ENCODE peak calls at places on chromosomes 13 and 19, in six cellular contexts. D is mammary epithelial cell, F is astrocyte, B is endodermal cell, U is colonic mucosa, T is psoas muscle. N is an unnamed sample. For H3K27me3, the result is how much of the 10 kb centered on the place peaks cover.

GRCh38 chr13:104683789-104684188 is 1617.6 kb upstream of the SLC10A2 start:
- DNase-seq in B (no peak), D (no peak), F (no peak), T (no peak), U (no peak), N (no peak)

GRCh38 chr13:98761979-98762616 is 9.6 kb upstream of the SLC15A1 start:
- DNase-seq in U (no peak), B (no peak), T (no peak), D (no peak), F (no peak), N (no peak)

GRCh38 chr13:114071441-114071840 is 61.0 kb downstream of the RASA3 start:
- DNase-seq in D (no peak), U (no peak), T (no peak), F (no peak), B (no peak), N (no peak)

GRCh38 chr13:67094952-67095351 is 135.2 kb downstream of the PCDH9 start:
- DNase-seq in T (no peak), U (no peak), D (no peak), B (no peak), F (peak), N (no peak)

GRCh38 chr19:29364999-29365398 is 152.0 kb upstream of the UQCRFS1 start:
- DNase-seq in F (no peak), T (no peak), D (no peak), B (no peak), U (no peak), N (no peak)

GRCh38 chr13:99980201-99981114 is 1.1 kb upstream of the ZIC2 start:
- DNase-seq in F (peak), U (peak), D (peak), T (peak), B (peak), N (peak)

GRCh38 chr13:114202581-114202980 is 23.5 kb downstream of the CFAP97D2 start:
- DNase-seq in F (no peak), T (no peak), U (no peak), B (no peak), D (no peak), N (no peak)

GRCh38 chr13:112481458-112481857 is 105.3 kb downstream of the SPACA7 start:
- DNase-seq in T (no peak), U (no peak), F (peak), D (no peak), B (no peak), N (no peak)

GRCh38 chr19:41990615-41991014 is 3.4 kb downstream of the ATP1A3 start:
- DNase-seq in B (no peak), F (no peak), T (no peak), D (no peak), U (no peak), N (no peak)

GRCh38 chr13:66585669-66586203 is 644.4 kb downstream of the PCDH9 start:
- DNase-seq in D (no peak), B (no peak), F (peak), T (no peak), U (no peak), N (no peak)

GRCh38 chr13:78875792-78876580 is 217.0 kb upstream of the OBI1 start:
- DNase-seq in B (peak), U (no peak), T (no peak), F (no peak), D (no peak), N (no peak)

GRCh38 chr13:106533940-106534843 is 1.3 kb downstream of the EFNB2 start:
- DNase-seq in U (peak), B (peak), F (peak), D (peak), T (peak), N (peak)

GRCh38 chr13:84651288-84651687 is 769.0 kb upstream of the SLITRK1 start:
- DNase-seq in B (no peak), T (no peak), D (peak), U (no peak), F (peak), N (no peak)

GRCh38 chr19:56840452-56841193 is at the start of the genes PEG3 and ZIM2:
- DNase-seq in U (peak), B (no peak), T (peak), F (no peak), D (no peak), N (peak)

GRCh38 chr13:101181076-101181685 is 235.1 kb downstream of the NALCN start:
- DNase-seq in D (peak), T (no peak), U (no peak), F (peak), B (no peak), N (no peak)

GRCh38 chr19:48724796-48725753 is 5.5 kb upstream of the MAMSTR start:
- DNase-seq in U (peak), D (peak), F (peak), B (peak), T (peak), N (peak)

GRCh38 chr13:36712785-36713184 is 39.0 kb downstream of the SERTM1 start:
- DNase-seq in D (peak), T (no peak), F (peak), B (no peak), U (no peak), N (peak)

GRCh38 chr13:102878491-102878890 is 32.7 kb downstream of the ERCC5 start:
- DNase-seq in F (peak), B (no peak), U (no peak), D (no peak), T (no peak), N (no peak)

GRCh38 chr19:50203281-50204080 is at the start of gene MYH14:
- DNase-seq in B (peak), F (no peak), D (no peak), T (peak), U (peak), N (peak)

GRCh38 chr19:10713317-10713716 is 4.6 kb upstream of the DNM2 start:
- DNase-seq in T (no peak), D (no peak), F (no peak), B (no peak), U (peak), N (no peak)

GRCh38 chr19:30664358-30665058 is 292.3 kb downstream of the ZNF536 start:
- DNase-seq in B (peak), F (no peak), T (no peak), D (peak), U (no peak), N (peak)

GRCh38 chr13:21230516-21230915 is 54.1 kb downstream of the MRPL57 start:
- DNase-seq in U (no peak), T (no peak), F (no peak), D (no peak), B (no peak), N (no peak)

GRCh38 chr19:7417671-7418324 is 69.1 kb downstream of the ARHGEF18 start:
- DNase-seq in F (peak), U (no peak), B (no peak), D (no peak), T (no peak), N (no peak)

GRCh38 chr13:41019027-41019487 is at the start of gene ELF1:
- DNase-seq in B (no peak), U (peak), T (no peak), D (peak), F (peak), N (peak)

GRCh38 chr19:3243851-3244700 is 19.6 kb downstream of the CELF5 start:
- DNase-seq in F (peak), D (peak), B (peak), T (no peak), U (peak), N (peak)

GRCh38 chr13:52345048-52345447 is 60.9 kb downstream of the THSD1 start:
- DNase-seq in D (peak), T (no peak), F (peak), U (no peak), B (no peak), N (no peak)

GRCh38 chr19:45595814-45596213 is 6.2 kb downstream of the GPR4 start:
- DNase-seq in B (no peak), D (no peak), U (no peak), F (no peak), T (no peak), N (no peak)

GRCh38 chr19:3492919-3493318 is 7.6 kb downstream of the DOHH start:
- DNase-seq in T (no peak), B (no peak), U (no peak), F (no peak), D (no peak), N (no peak)

GRCh38 chr13:72221276-72221962 is 354.4 kb upstream of the DACH1 start:
- DNase-seq in B (peak), T (no peak), U (peak), F (no peak), D (peak), N (peak)

GRCh38 chr13:77136902-77137420 is 110.0 kb upstream of the FBXL3 start:
- DNase-seq in B (no peak), T (no peak), F (peak), U (no peak), D (peak), N (no peak)

DNA sequence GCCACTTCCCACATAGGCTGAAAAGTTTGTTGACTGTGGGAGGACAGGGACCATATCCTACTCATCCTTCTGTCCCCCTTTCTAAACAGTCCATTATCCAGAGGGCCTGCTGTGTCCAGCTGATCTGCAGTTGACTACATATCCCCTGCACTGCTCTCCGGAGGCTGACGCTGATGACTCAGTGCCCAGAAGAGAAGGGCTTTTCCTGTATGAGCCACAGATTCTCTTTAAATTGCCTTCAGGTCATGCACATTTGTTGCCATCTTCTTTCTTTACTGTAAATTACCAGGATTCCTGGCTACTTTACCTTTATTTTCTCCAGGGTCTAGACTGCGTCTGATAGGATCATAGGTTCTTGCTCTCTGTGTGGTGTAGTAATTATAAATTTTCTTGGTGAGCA is 125.2 kb downstream of the LACC1 start:
- DNase-seq in U (no peak), D (peak), T (no peak), B (no peak), F (peak), N (no peak)
- H3K27me3 ChIP-seq in U (under half), D (under half), T (under half), B (under half), F (under half), N (under half)

DNA sequence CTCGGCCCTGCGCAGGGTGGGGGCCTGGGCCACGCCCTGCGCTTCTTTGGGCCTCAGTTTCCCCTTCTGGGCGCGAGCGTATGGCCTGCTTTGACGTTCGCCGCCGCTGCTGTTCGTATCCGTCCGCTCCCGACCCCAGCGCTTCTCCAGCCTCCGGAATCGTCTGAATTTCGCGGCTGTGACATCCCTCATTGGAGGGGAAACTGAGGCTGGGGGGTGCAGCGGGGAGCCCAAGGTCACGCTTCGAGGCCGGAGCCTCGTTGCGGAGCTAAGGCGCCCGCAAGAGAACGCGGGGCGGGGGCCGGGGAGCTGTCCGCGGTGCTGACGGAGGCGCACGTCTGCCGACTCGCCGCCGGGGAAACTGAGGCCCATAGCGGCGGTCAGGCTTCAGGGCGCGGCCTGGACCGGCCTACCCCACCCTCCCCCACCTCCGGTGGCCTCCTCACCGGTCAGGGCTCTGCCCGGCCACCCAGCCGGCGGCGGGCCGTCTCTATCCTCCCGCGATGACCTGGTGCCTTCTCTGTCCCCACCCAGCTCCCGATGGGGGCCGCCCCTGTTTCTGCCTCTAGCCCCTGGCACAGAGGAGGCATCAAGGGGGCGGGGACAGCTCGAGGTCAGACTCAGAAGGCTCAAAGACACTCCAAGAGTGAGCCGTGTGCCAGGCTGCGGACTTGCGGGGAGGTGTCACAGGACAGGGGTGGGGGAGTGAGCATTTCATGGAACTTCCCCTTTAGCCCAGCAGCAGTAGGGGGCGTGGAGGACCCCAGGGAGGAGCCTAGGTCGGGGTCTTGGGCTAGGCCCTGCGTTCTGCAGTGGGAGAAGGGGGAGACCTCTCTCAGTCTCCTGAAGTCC is 3.0 kb upstream of the APC2 start:
- DNase-seq in T (no peak), U (no peak), F (no peak), B (peak), D (no peak), N (no peak)
- H3K27ac ChIP-seq in T (no peak), U (no peak), F (no peak), B (no peak), D (no peak), N (no peak)

GRCh38 chr19:14672043-14672872 is 2.4 kb downstream of the ADGRE3 start:
- DNase-seq in B (no peak), U (no peak), T (no peak), F (no peak), D (no peak), N (no peak)

GRCh38 chr19:14669940-14670339 is 4.7 kb downstream of the ADGRE3 start:
- DNase-seq in T (no peak), B (no peak), U (no peak), F (no peak), D (no peak), N (no peak)

GRCh38 chr19:14670408-14670807 is 4.2 kb downstream of the ADGRE3 start:
- DNase-seq in U (no peak), F (no peak), D (no peak), B (no peak), T (no peak), N (no peak)

GRCh38 chr19:14674764-14675163 is at the start of gene ADGRE3:
- DNase-seq in B (no peak), T (no peak), U (no peak), D (no peak), F (no peak), N (no peak)

DNA sequence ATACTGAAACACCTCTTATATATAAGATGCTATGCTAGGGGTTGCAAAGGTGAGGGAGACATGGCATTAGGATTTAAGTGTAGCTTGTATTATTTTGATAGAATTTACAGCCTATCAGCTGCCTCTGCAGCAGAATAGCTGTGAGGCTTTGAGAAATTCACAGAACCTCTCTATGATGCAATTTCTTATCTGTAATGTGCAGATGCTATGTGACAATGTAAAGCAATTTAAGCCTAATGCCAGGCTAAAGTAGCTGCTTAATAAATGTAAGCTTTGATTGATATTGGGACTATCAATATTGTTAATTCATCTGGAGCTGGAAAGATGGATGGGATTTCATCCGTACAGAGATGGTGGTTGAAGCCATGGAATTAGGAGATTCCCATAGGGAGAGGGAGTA is 1.6 kb downstream of the ADGRE3 start:
- DNase-seq in U (no peak), T (no peak), F (no peak), D (no peak), B (no peak), N (no peak)
- H3K27me3 ChIP-seq in U (under half), T (under half), F (under half), D (under half), B (under half), N (under half)

DNA sequence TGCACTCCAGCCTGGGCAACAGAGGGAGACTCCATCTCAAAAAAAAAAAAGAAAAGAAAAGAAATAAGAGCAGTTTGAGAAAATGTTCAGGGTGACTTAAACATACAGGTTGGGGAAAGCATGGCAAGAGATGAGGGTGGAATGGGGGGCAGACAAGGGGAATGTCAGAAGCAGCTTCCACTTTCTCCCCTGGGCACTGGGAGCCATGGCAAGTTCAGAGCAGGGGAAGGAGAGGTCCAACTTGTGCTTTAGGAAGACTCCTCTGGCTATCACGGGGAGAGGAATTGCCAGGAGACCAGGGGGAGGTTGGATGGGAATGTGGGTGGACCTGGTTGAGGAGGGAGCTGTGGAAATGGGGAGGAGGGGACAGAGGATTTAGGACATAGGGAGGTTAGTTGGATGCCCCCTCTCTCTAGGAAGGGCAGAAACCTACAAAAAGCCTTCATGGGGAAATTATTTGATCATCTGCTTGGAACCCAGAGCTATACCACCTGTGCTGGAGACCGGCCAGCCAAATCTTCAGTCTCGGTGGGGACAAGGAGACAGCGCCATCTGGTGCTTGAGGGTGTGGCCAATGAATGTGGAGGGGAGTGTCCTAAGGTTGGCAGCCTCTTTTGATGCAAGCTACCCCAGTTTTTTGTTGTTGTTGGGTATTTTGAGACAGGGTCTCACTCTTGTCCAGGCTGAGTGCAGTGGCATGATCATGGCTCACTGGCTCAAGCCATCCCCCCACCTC is 7.3 kb upstream of the STRN4 start:
- DNase-seq in U (peak), T (no peak), F (no peak), B (peak), D (peak), N (peak)
- H3K27ac ChIP-seq in U (no peak), T (no peak), F (no peak), B (no peak), D (no peak), N (no peak)

DNA sequence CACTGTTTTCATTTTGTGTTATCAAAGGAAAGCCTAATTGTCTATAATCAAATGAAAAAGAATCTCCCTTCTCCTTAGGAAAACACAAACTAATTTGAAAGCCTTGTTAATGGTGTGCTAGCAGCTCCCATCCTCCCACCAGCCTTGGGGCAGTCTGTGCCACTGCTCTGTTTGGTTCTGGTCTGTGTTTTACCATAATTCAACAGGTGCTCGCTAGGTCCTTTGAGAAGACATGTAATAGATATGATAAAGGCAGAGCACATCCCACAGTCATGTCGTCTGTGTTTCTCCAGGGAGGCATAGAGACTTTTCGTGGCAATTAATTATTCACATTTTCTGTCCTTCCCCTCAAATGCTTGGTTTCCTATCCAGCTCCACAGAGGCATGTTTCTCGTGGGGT is 23.8 kb downstream of the FAM124A start:
- DNase-seq in T (no peak), F (no peak), D (no peak), B (peak), U (no peak), N (no peak)
- H3K27me3 ChIP-seq in T (under half), F (under half), D (under half), B (under half), U (under half), N (under half)

GRCh38 chr19:16135410-16136127 is 7.9 kb upstream of the HSH2D start:
- DNase-seq in U (no peak), B (no peak), D (no peak), T (no peak), F (no peak), N (no peak)

GRCh38 chr19:16133818-16134217 is 9.7 kb upstream of the HSH2D start:
- DNase-seq in B (no peak), T (no peak), F (no peak), D (no peak), U (no peak), N (no peak)

GRCh38 chr19:16134510-16134909 is 9.0 kb upstream of the HSH2D start:
- DNase-seq in T (no peak), U (no peak), B (no peak), D (no peak), F (no peak), N (no peak)

GRCh38 chr19:16139752-16140151 is 3.7 kb upstream of the HSH2D start:
- DNase-seq in B (no peak), U (no peak), F (no peak), D (no peak), T (no peak), N (no peak)

DNA sequence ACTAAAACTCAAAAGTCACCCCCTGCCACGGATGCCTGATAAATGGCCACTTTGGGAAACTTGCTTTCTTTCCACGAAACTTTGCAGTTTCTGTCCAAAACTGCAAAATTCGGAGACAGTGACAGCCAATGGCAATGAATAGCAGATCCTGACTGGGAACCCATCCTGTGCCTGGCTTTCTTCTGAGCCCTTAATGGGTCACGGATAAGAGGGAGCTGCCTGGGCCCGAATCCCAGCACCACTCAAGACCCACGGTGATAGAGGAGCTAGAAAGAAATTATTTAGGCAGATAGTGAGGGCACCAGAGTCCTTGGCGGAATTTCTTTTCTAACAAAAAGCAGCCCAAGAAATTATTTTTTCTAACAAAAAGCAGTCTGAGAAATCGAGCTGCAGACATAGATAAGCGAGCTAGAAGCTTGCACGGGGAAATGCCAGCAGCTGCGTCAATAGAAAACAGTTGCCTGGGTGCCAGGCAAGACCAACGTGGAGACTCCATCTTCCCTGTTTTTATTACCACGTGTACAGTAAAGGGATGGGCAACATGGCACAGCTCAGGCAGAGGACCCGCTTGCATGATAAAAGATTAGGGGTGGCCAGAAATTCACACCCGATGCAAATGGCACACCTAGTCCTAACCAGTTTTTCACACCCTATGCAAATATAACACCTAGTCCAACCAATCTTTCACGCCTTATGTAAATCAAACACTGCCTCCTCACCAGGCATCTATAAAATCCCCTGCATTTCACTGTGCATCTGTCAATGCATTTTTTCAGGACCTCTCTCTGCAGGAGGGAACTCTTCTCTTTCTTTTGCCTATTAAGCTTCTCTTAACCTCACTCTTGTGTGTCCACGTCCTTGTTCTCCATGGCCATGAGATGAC is 7.1 kb upstream of the HSH2D start:
- DNase-seq in F (no peak), U (no peak), B (peak), D (no peak), T (no peak), N (no peak)
- H3K27ac ChIP-seq in F (no peak), U (no peak), B (no peak), D (no peak), T (no peak), N (no peak)

N was measured in testis.